ENCODE peak calls at places on chromosome 19, in ten cellular contexts. P is right lobe of liver, D is psoas muscle, H is hepatocyte, C is AG04450, X is foreskin fibroblast, V is thyroid gland, A is cardiac fibroblast, R is right cardiac atrium, S is fibroblast of lung. J is an unnamed sample.

GRCh38 chr19:23378948-23379347 is 16.3 kb downstream of the ZNF91 start:
- DNase-seq in D (no peak), S (no peak), V (no peak), A (no peak), R (no peak), X (no peak), C (no peak), P (no peak), H (peak), J (no peak)

GRCh38 chr19:13860679-13861391 is 16.1 kb upstream of the NANOS3 start:
- DNase-seq in S (no peak), D (peak), A (no peak), X (no peak), V (no peak), R (peak), H (no peak), P (no peak), C (no peak), J (no peak)

GRCh38 chr19:4709440-4710280 is 14.0 kb downstream of the DPP9 start:
- DNase-seq in X (no peak), A (no peak), S (no peak), R (peak), D (peak), C (no peak), V (no peak), H (no peak), P (peak), J (no peak)

GRCh38 chr19:38434549-38435051 is 1.1 kb downstream of the RYR1 start:
- DNase-seq in C (no peak), P (no peak), X (no peak), R (peak), V (no peak), S (no peak), H (peak), A (no peak), D (peak), J (peak)

GRCh38 chr19:16033721-16034120 is 42.6 kb upstream of the TPM4 start:
- DNase-seq in S (no peak), X (no peak), D (no peak), C (no peak), H (no peak), V (no peak), R (no peak), P (no peak), A (no peak), J (no peak)

GRCh38 chr19:17902701-17903100 is 30.1 kb upstream of the CCDC124 start:
- DNase-seq in V (no peak), C (peak), R (no peak), H (no peak), A (peak), X (peak), S (peak), D (no peak), P (no peak), J (peak)

GRCh38 chr19:29277107-29277506 is 64.2 kb upstream of the UQCRFS1 start:
- DNase-seq in D (no peak), C (no peak), V (no peak), X (no peak), R (no peak), P (no peak), A (no peak), S (no peak), H (no peak), J (no peak)

GRCh38 chr19:49417090-49417489 is 6.2 kb downstream of the PTH2 start:
- DNase-seq in C (no peak), A (no peak), R (no peak), P (no peak), H (no peak), V (no peak), D (no peak), S (no peak), X (no peak), J (no peak)

GRCh38 chr19:14343286-14343685 is 38.0 kb upstream of the ADGRE5 start:
- DNase-seq in P (no peak), X (no peak), R (no peak), S (no peak), D (no peak), A (no peak), C (no peak), V (no peak), H (no peak), J (no peak)

GRCh38 chr19:58145849-58146248 is 4.7 kb downstream of the ZNF329 start:
- DNase-seq in R (no peak), H (no peak), P (no peak), C (no peak), X (no peak), D (no peak), S (no peak), V (no peak), A (no peak), J (no peak)

GRCh38 chr19:38216785-38217746 is 7.0 kb downstream of the DPF1 start:
- DNase-seq in S (no peak), X (no peak), H (no peak), A (no peak), R (no peak), P (no peak), V (no peak), D (no peak), C (no peak), J (no peak)

GRCh38 chr19:4980087-4980486 is 11.2 kb downstream of the KDM4B start:
- DNase-seq in P (no peak), S (no peak), C (no peak), D (no peak), R (no peak), H (no peak), A (peak), V (no peak), X (no peak), J (no peak)

GRCh38 chr19:54444737-54445136 is 4.3 kb upstream of the LENG8 start:
- DNase-seq in H (peak), D (no peak), P (no peak), R (no peak), V (no peak), C (no peak), S (no peak), X (no peak), A (no peak), J (no peak)

GRCh38 chr19:19260842-19261241 is 12.3 kb downstream of the TM6SF2 start:
- DNase-seq in S (no peak), D (no peak), A (no peak), C (no peak), P (no peak), H (no peak), R (no peak), X (no peak), V (no peak), J (no peak)

GRCh38 chr19:12899891-12900518 is 9.0 kb downstream of the GCDH start:
- DNase-seq in X (no peak), C (no peak), H (no peak), R (no peak), A (no peak), V (no peak), S (no peak), D (no peak), P (no peak), J (no peak)

GRCh38 chr19:12453495-12453894 is 12.7 kb upstream of the ZNF443 start:
- DNase-seq in S (no peak), X (no peak), V (peak), R (no peak), C (no peak), A (no peak), P (no peak), D (no peak), H (no peak), J (no peak)

GRCh38 chr19:15432018-15432494 is 13.3 kb upstream of the AKAP8L start:
- DNase-seq in C (no peak), A (no peak), P (no peak), V (no peak), R (peak), H (no peak), S (no peak), X (peak), D (no peak), J (no peak)

GRCh38 chr19:30036154-30037129 is 94.4 kb downstream of the URI1 start:
- DNase-seq in P (no peak), H (no peak), R (no peak), S (no peak), D (no peak), X (peak), C (no peak), A (peak), V (no peak), J (no peak)

GRCh38 chr19:4568884-4569283 is 9.4 kb upstream of the SEMA6B start:
- DNase-seq in P (no peak), D (no peak), A (no peak), V (no peak), C (no peak), X (no peak), R (no peak), H (no peak), S (no peak), J (no peak)

GRCh38 chr19:46821512-46822359 is 28.9 kb downstream of the AP2S1 start:
- DNase-seq in P (no peak), X (no peak), V (no peak), S (no peak), R (peak), A (no peak), C (no peak), H (peak), D (no peak), J (no peak)
- H3K4me3 ChIP-seq in P (no peak), X (no peak), V (no peak), S (no peak), R (no peak), A (no peak), C (no peak), H (no peak), D (no peak), J (no peak)

GRCh38 chr19:50817941-50818858 is 5.4 kb downstream of the KLK1 start:
- DNase-seq in A (no peak), C (no peak), V (peak), X (peak), P (no peak), D (peak), H (peak), R (peak), S (no peak), J (no peak)
- H3K4me3 ChIP-seq in A (peak), C (peak), V (no peak), X (peak), P (no peak), D (peak), H (no peak), R (no peak), S (peak), J (peak)

DNA sequence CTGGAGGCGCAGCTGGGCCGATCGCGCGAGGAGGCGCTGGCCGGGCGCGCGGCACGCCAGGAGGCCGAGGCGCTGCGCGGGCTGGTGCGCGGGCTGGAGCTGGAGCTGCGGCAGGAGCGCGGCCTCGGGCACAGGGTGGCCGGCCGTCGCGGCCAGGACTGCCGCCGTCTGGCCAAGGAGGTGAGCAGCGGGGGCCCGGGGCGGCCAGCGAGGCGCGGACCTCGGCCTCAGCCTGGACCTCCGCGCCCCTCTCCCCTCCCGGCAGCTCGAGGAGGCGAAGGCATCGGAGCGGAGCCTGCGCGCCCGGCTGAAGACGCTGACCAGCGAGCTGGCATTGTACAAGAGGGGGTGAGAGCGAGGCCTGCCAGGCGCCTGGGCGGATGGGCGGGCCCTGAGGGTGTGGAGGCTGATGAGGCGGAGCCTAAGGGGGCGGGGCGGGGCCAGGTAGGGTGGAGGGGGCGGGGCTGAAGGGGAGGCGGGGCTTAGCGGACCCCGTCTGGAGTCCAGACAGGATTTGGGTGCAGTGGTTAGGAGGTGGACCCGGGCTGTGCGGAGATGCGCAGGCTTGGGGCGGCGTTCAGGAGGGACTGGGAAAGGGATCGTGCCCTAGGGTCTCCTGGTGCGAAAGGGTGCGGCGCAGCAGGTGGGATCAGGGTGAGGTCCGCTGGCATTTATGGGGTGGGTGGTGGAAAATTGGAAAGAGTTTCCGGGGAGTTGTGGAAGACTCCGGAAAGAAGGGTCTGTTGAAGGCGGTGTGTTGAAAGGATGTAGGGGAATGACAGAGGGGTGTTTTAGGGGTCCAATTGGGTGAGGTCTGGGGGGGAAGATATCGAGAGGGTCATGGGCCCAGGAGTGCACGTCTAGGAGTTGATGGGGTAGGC is 7.5 kb downstream of the PGLYRP1 start:
- DNase-seq in P (peak), R (peak), D (peak), X (peak), C (no peak), S (peak), A (no peak), H (peak), V (peak), J (no peak)
- H3K4me3 ChIP-seq in P (no peak), R (peak), D (peak), X (peak), C (peak), S (no peak), A (peak), H (no peak), V (no peak), J (peak)

GRCh38 chr19:10516671-10517286 is 468 bp downstream of the S1PR5 start:
- DNase-seq in A (peak), R (no peak), V (no peak), D (no peak), H (no peak), P (no peak), S (no peak), C (no peak), X (no peak), J (no peak)
- H3K4me3 ChIP-seq in A (peak), R (peak), V (no peak), D (peak), H (no peak), P (no peak), S (no peak), C (peak), X (peak), J (peak)

DNA sequence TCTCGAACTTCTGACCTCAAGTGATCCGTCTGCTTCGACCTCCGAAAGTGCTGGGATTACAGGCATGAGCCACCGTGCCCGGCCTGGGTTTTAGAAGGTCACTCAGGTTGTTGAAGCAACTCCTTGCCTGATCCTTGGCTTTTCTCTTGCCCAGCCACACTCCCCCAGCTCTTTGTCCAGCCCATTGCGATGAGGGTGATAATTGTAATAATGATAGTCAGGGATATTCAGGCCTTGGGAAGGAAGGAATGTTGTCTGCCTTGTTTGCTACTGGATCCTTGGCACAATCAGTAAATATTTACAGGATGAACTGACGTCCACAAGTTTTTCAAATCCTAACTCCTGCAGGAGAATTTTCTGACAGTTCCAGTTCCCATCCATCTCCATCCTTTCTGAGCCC is 1.8 kb downstream of the THOP1 start:
- DNase-seq in C (no peak), R (peak), A (no peak), P (no peak), X (no peak), S (no peak), D (no peak), V (no peak), H (no peak), J (no peak)
- H3K4me3 ChIP-seq in C (no peak), R (no peak), A (no peak), P (no peak), X (no peak), S (no peak), D (no peak), V (no peak), H (no peak), J (no peak)

DNA sequence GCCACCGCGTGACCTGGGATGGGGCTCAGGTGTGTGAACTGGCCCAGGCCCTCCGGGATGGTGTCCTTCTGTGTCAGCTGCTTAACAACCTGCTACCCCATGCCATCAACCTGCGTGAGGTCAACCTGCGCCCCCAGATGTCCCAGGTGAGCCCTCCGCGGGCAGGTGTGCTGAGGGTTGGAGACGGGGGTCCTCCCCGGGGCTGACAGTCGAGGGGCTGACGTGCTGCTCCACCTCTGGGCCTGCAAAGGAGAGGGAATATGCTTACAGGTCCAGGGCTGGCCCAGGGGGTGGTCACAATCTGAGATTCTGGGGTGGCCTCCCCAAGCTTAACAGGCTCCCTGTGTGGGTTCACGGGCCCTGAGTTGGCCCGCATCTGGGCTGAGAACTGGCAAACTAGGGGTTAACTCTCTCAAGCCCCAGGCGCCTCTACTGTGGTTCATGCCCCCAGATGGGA is 386 bp downstream of the VAV1 start:
- DNase-seq in R (no peak), C (no peak), P (no peak), D (no peak), V (no peak), A (no peak), X (no peak), S (no peak), H (no peak), J (no peak)
- H3K4me3 ChIP-seq in R (peak), C (no peak), P (peak), D (peak), V (no peak), A (no peak), X (no peak), S (no peak), H (no peak), J (no peak)

J was measured in skeletal muscle cell.